ENCODE peak calls at places on chromosomes 7 and 10, in eight cellular contexts. Q is Panc1, K is right atrium auricular region, C is colonic mucosa, W is left ventricle myocardium inferior, R is pancreas, M is heart right ventricle, Y is thoracic aorta. D is an unnamed sample.
A peak's percentile ranks its signal among the peaks of the same experiment; 100 is the strongest.

GRCh38 chr7:30254248-30254647 is 30.1 kb upstream of the ZNRF2 start:
- DNase-seq in M (no peak), C (no peak), Y (no peak), K (no peak), R (no peak), Q (no peak), W (no peak), D (no peak)

GRCh38 chr10:55550241-55550640 is 749.2 kb upstream of the PCDH15 start:
- DNase-seq in K (no peak), C (no peak), R (no peak), Q (no peak), W (no peak), M (no peak), Y (no peak), D (no peak)

GRCh38 chr7:30738026-30738915 is 13.7 kb upstream of the INMT start:
- DNase-seq in R (no peak), Y (no peak), M (no peak), K (no peak), C (no peak), Q (no peak), W (no peak), D (no peak)

GRCh38 chr7:54946764-54947163 is 72.1 kb upstream of the EGFR start:
- DNase-seq in Q (no peak), K (no peak), Y (no peak), R (no peak), W (no peak), C (no peak), M (no peak), D (no peak)

GRCh38 chr7:154503962-154504550 is 451.9 kb downstream of the DPP6 start:
- DNase-seq in C (no peak), K (no peak), W (no peak), Y (no peak), M (no peak), R (no peak), Q (peak; percentile 41), D (no peak)

GRCh38 chr10:90458571-90458970 is 399.3 kb downstream of the HTR7 start:
- DNase-seq in K (no peak), C (no peak), M (no peak), Y (no peak), Q (no peak), R (no peak), W (no peak), D (no peak)

GRCh38 chr7:24827589-24827988 is 70.3 kb upstream of the GSDME start:
- DNase-seq in W (no peak), K (no peak), Q (no peak), Y (no peak), R (no peak), M (no peak), C (no peak), D (no peak)

GRCh38 chr7:33143996-33144718 is 14.8 kb downstream of the BBS9 start:
- DNase-seq in C (no peak), Q (no peak), M (no peak), W (no peak), K (no peak), R (no peak), Y (no peak), D (no peak)

GRCh38 chr7:139735466-139735865 is 42.3 kb downstream of the HIPK2 start:
- DNase-seq in M (no peak), C (no peak), R (no peak), W (no peak), Y (no peak), K (no peak), Q (no peak), D (no peak)

GRCh38 chr7:90111-91063 is 102.0 kb upstream of the FAM20C start:
- DNase-seq in Q (no peak), C (no peak), W (no peak), K (peak; percentile 57), Y (no peak), M (no peak), R (no peak), D (peak; percentile 49)

GRCh38 chr7:150971242-150972048 is 6.7 kb downstream of the KCNH2 start:
- DNase-seq in Q (no peak), K (no peak), M (peak; percentile 68), C (no peak), W (peak; percentile 52), Y (no peak), R (no peak), D (no peak)

GRCh38 chr7:16791895-16792294 is 12.9 kb downstream of the AGR2 start:
- DNase-seq in Y (no peak), Q (no peak), C (no peak), W (no peak), M (no peak), R (no peak), K (no peak), D (no peak)

GRCh38 chr10:119025336-119025735 is 4.2 kb upstream of the NANOS1 start:
- DNase-seq in W (peak; percentile 92), Q (no peak), R (peak; percentile 83), Y (peak; percentile 80), C (no peak), M (peak; percentile 87), K (peak; percentile 79), D (peak; percentile 79)

DNA sequence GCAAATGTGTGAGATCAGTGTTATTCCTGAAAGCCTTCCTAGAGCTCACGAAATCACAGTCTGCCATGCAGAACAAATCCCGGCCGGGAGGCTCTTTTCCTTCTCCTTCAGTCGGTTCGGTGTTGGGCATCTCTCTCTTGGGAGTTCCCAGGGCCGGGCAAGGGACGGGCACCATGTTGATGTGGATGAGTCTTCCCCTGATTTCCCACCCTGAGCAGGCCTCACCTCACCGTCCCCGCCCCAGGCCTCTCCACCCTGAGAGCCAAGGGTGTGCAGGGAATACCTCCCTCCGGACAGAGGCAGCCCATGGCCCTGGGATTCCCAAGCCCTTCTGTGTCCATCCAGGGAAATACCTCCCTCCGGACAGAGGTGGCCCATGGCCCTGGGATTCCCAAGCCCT is 28.0 kb upstream of the DIP2C start:
- DNase-seq in R (no peak), M (no peak), Y (no peak), Q (no peak), K (no peak), C (no peak), W (no peak), D (no peak)
- H3K4me3 ChIP-seq in R (no peak overlapping the region), M (no peak overlapping the region), Y (no peak overlapping the region), Q (no peak overlapping the region), K (no peak overlapping the region), C (no peak overlapping the region), W (no peak overlapping the region), D (no peak overlapping the region)

DNA sequence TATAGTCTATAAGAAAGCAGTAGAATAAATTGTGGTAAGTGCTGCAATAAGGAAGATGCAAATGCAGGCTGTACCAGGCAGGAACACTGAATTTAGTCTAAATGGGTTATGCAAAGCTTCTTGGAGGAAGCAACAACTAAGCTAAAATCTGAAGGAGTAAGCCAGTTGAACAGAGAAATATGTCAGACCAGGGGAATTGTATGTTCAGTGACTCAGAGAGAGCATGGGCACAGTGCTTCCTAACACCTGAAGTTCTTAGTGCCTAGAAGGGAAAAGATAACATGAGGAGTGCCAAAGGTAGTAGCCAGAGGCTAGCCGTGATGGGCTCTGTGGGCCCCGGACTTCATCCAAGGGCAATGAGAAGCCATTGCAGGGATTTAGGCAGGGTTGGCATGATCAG is 204.1 kb upstream of the KMT2E start:
- DNase-seq in R (no peak), Q (no peak), K (no peak), M (no peak), C (no peak), W (no peak), Y (no peak), D (no peak)
- H3K27me3 ChIP-seq in R (no peaks in the 10 kb centered on the region), Q (peaks cover 4% of the 10 kb centered on the region), K (no peaks in the 10 kb centered on the region), M (peaks cover 32% of the 10 kb centered on the region), C (no peaks in the 10 kb centered on the region), W (peaks cover 48% of the 10 kb centered on the region), Y (no peaks in the 10 kb centered on the region), D (no peaks in the 10 kb centered on the region)

DNA sequence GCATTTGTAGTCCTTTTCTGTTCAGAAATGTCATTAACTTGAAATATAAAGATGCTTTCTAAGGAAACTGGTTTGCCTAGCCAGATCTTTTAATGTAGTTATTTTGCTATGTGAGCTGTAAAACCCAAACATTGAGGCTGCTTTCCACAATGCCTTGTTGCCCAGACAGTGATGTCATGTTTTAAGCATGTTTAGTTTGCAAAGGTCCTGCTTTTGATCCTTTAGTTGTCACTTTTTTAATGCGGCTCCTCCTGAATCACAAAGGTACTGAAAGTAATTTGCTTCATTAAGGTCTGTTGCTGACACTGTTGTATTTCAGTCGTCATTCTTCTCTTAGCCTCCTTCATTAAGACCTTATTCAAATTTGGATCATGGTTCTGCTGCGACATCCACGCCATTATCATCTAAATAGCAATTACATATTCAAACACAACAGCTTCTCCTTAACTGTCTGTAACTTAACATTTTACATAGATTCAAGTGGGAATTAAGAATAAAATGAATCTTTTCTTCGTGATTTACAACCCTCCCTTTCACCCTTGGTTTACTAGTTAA is 10.6 kb downstream of the RPA3 start:
- DNase-seq in Y (no peak), C (no peak), R (no peak), M (no peak), K (no peak), W (no peak), Q (no peak), D (no peak)
- H3K27ac ChIP-seq in Y (no peak overlapping the region), C (no peak overlapping the region), R (no peak overlapping the region), M (no peak overlapping the region), K (no peak overlapping the region), W (no peak overlapping the region), Q (no peak overlapping the region), D (no peak overlapping the region)

GRCh38 chr10:11167233-11167979 is 149.7 kb downstream of the CELF2 start:
- DNase-seq in C (no peak), Y (no peak), R (no peak), K (no peak), M (no peak), Q (no peak), W (no peak), D (no peak)
- H3K4me3 ChIP-seq in C (peak overlapping the region; percentile 52), Y (peak overlapping the region; percentile 89), R (no peak overlapping the region), K (peak overlapping the region; percentile 65), M (peak overlapping the region; percentile 7), Q (no peak overlapping the region), W (peak overlapping the region; percentile 80), D (peak overlapping the region; percentile 91)

GRCh38 chr7:1404881-1405548 is 54.3 kb downstream of the MICALL2 start:
- DNase-seq in M (no peak), C (no peak), Q (no peak), R (no peak), Y (no peak), W (no peak), K (no peak), D (no peak)
- H3K27me3 ChIP-seq in M (peaks cover 88% of the 10 kb centered on the region), C (peaks cover 28% of the 10 kb centered on the region), Q (peaks cover 8% of the 10 kb centered on the region), R (no peaks in the 10 kb centered on the region), Y (peaks cover 9% of the 10 kb centered on the region), W (peaks cover 100% of the 10 kb centered on the region), K (no peaks in the 10 kb centered on the region), D (peaks cover 6% of the 10 kb centered on the region)

D was measured in ascending aorta.